ENCODE peak calls at places on chromosome 14, in nine cellular contexts. T is MV-4-11; M is Caco-2; P is brain microvascular endothelial cell; C is Ammon's horn; E is CD4-positive, alpha-beta memory T cell; K is stimulated activated CD8-positive, alpha-beta memory T cell treated with anti-CD3 and anti-CD28 coated beads, Interleukin-2, amount 100 ng/mL, for 48 hours; B is fibroblast of the aortic adventitia; D is neural progenitor cell. Y is an unnamed sample.

GRCh38 chr14:99773496-99774203 is 19.6 kb upstream of the EML1 start:
- DNase-seq in T (no peak), M (no peak), P (no peak), C (no peak), E (no peak), K (no peak), B (no peak), D (peak), Y (no peak)

GRCh38 chr14:92503756-92504491 is 9.7 kb upstream of the RIN3 start:
- DNase-seq in T (no peak), M (peak), P (peak), C (no peak), E (no peak), K (no peak), B (peak), D (no peak), Y (no peak)

GRCh38 chr14:80634106-80634758 is 307.3 kb downstream of the CEP128 start:
- DNase-seq in T (no peak), M (no peak), P (no peak), C (no peak), E (no peak), K (no peak), B (peak), D (no peak), Y (no peak)

GRCh38 chr14:97021571-97022171 is 224.5 kb downstream of the VRK1 start:
- DNase-seq in T (no peak), M (no peak), P (no peak), C (no peak), E (no peak), K (no peak), B (no peak), D (no peak), Y (no peak)

GRCh38 chr14:61575126-61575525 is 120.2 kb upstream of the HIF1A start:
- DNase-seq in T (no peak), M (no peak), P (no peak), C (no peak), E (no peak), K (no peak), B (no peak), D (no peak), Y (no peak)

GRCh38 chr14:101197595-101198397 is 294.3 kb upstream of the RTL1 start:
- DNase-seq in T (no peak), M (peak), P (no peak), C (no peak), E (no peak), K (no peak), B (no peak), D (no peak), Y (no peak)

GRCh38 chr14:47919334-47919846 is 244.0 kb upstream of the MDGA2 start:
- DNase-seq in T (no peak), M (no peak), P (no peak), C (no peak), E (no peak), K (no peak), B (no peak), D (no peak), Y (no peak)

GRCh38 chr14:34649344-34649743 is 19.4 kb upstream of the SNX6 start:
- DNase-seq in T (peak), M (no peak), P (peak), C (no peak), E (no peak), K (no peak), B (peak), D (no peak), Y (no peak)

GRCh38 chr14:33393895-33394405 is 455.3 kb downstream of the NPAS3 start:
- DNase-seq in T (no peak), M (no peak), P (no peak), C (no peak), E (no peak), K (no peak), B (no peak), D (no peak), Y (no peak)

GRCh38 chr14:81256289-81256960 is 35.7 kb upstream of the GTF2A1 start:
- DNase-seq in T (peak), M (no peak), P (no peak), C (no peak), E (no peak), K (no peak), B (no peak), D (no peak), Y (no peak)

GRCh38 chr14:68340262-68340661 is 452.6 kb downstream of the ZFP36L1 start:
- DNase-seq in T (no peak), M (no peak), P (no peak), C (no peak), E (no peak), K (no peak), B (no peak), D (no peak), Y (no peak)

GRCh38 chr14:81366884-81367283 is 33.2 kb downstream of the STON2 start:
- DNase-seq in T (no peak), M (no peak), P (no peak), C (no peak), E (no peak), K (no peak), B (no peak), D (no peak), Y (no peak)

GRCh38 chr14:53537421-53538315 is 384.5 kb upstream of the DDHD1 start:
- DNase-seq in T (no peak), M (peak), P (no peak), C (no peak), E (no peak), K (no peak), B (peak), D (no peak), Y (no peak)

Y was measured in putamen.